ENCODE peak calls at places on chromosome X, in six cellular contexts. One of them, this sample, is unnamed.

GRCh38 chrX:134161162-134161561 is 75.8 kb upstream of the CCDC160 start:
- DNase-seq in trophoblast cell: no peak
- DNase-seq in IMR-90: no peak
- DNase-seq in neuronal stem cell: no peak
- DNase-seq in H9: no peak
- DNase-seq in mesenchymal stem cell: no peak
- DNase-seq in this sample: no peak

GRCh38 chrX:39065051-39065871 is 264.0 kb downstream of the MID1IP1 start:
- DNase-seq in trophoblast cell: no peak
- DNase-seq in IMR-90: no peak
- DNase-seq in neuronal stem cell: peak
- DNase-seq in H9: peak
- DNase-seq in mesenchymal stem cell: no peak
- DNase-seq in this sample: peak

GRCh38 chrX:98071331-98071730 is 1187.6 kb downstream of the RPA4 start:
- DNase-seq in trophoblast cell: no peak
- DNase-seq in IMR-90: no peak
- DNase-seq in neuronal stem cell: no peak
- DNase-seq in H9: no peak
- DNase-seq in mesenchymal stem cell: no peak
- DNase-seq in this sample: no peak

GRCh38 chrX:150229481-150229880 is 133.6 kb upstream of the MAMLD1 start:
- DNase-seq in trophoblast cell: no peak
- DNase-seq in IMR-90: no peak
- DNase-seq in neuronal stem cell: no peak
- DNase-seq in H9: no peak
- DNase-seq in mesenchymal stem cell: no peak
- DNase-seq in this sample: no peak

GRCh38 chrX:102654696-102655095 is 3.4 kb downstream of the GPRASP1 start:
- DNase-seq in trophoblast cell: no peak
- DNase-seq in IMR-90: no peak
- DNase-seq in neuronal stem cell: no peak
- DNase-seq in H9: no peak
- DNase-seq in mesenchymal stem cell: no peak
- DNase-seq in this sample: no peak

GRCh38 chrX:35442421-35442820 is 355.7 kb upstream of the MAGEB16 start:
- DNase-seq in trophoblast cell: no peak
- DNase-seq in IMR-90: no peak
- DNase-seq in neuronal stem cell: no peak
- DNase-seq in H9: no peak
- DNase-seq in mesenchymal stem cell: no peak
- DNase-seq in this sample: no peak

GRCh38 chrX:39367429-39367828 is 566.2 kb downstream of the MID1IP1 start:
- DNase-seq in trophoblast cell: no peak
- DNase-seq in IMR-90: no peak
- DNase-seq in neuronal stem cell: no peak
- DNase-seq in H9: no peak
- DNase-seq in mesenchymal stem cell: no peak
- DNase-seq in this sample: no peak

GRCh38 chrX:10109695-10110094 is 47.1 kb upstream of the CLCN4 start:
- DNase-seq in trophoblast cell: no peak
- DNase-seq in IMR-90: no peak
- DNase-seq in neuronal stem cell: no peak
- DNase-seq in H9: no peak
- DNase-seq in mesenchymal stem cell: no peak
- DNase-seq in this sample: no peak

GRCh38 chrX:18769812-18770573 is 62.5 kb downstream of the PPEF1 start:
- DNase-seq in trophoblast cell: no peak
- DNase-seq in IMR-90: no peak
- DNase-seq in neuronal stem cell: no peak
- DNase-seq in H9: no peak
- DNase-seq in mesenchymal stem cell: peak
- DNase-seq in this sample: no peak
- H3K18ac ChIP-seq in trophoblast cell: no peak
- H3K18ac ChIP-seq in IMR-90: no peak
- H3K18ac ChIP-seq in neuronal stem cell: no peak
- H3K18ac ChIP-seq in H9: no peak
- H3K18ac ChIP-seq in mesenchymal stem cell: no peak
- H3K18ac ChIP-seq in this sample: no peak

GRCh38 chrX:16870095-16870860 is at the start of gene RBBP7:
- DNase-seq in trophoblast cell: peak
- DNase-seq in IMR-90: peak
- DNase-seq in neuronal stem cell: peak
- DNase-seq in H9: peak
- DNase-seq in mesenchymal stem cell: peak
- DNase-seq in this sample: peak
- H3K18ac ChIP-seq in trophoblast cell: peak
- H3K18ac ChIP-seq in IMR-90: peak
- H3K18ac ChIP-seq in neuronal stem cell: peak
- H3K18ac ChIP-seq in H9: peak
- H3K18ac ChIP-seq in mesenchymal stem cell: peak
- H3K18ac ChIP-seq in this sample: peak

GRCh38 chrX:136767104-136767941 is 13.4 kb downstream of the ARHGEF6 start:
- DNase-seq in trophoblast cell: peak
- DNase-seq in IMR-90: peak
- DNase-seq in neuronal stem cell: peak
- DNase-seq in H9: peak
- DNase-seq in mesenchymal stem cell: peak
- DNase-seq in this sample: peak
- H3K18ac ChIP-seq in trophoblast cell: no peak
- H3K18ac ChIP-seq in IMR-90: no peak
- H3K18ac ChIP-seq in neuronal stem cell: peak
- H3K18ac ChIP-seq in H9: no peak
- H3K18ac ChIP-seq in mesenchymal stem cell: peak
- H3K18ac ChIP-seq in this sample: peak

DNA sequence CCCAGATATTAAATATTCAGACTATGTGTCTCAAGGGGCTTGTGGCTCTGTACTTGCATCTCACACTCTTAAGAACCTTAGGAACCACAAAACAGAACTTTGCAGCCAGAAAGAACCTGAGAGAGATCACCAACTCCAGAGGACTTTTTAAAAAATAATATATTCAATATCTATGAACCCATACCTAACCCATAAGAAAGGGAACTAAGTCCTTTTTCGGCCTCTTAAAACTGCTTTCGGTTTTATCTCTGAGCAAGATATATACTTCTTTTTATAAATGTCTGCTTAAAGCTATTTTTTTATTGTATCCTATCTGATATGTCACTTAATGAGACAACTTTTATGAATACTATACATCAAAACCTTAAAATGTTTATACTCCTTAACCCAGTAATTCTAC is 10.9 kb downstream of the SMARCA1 start:
- DNase-seq in trophoblast cell: no peak
- DNase-seq in IMR-90: no peak
- DNase-seq in neuronal stem cell: no peak
- DNase-seq in H9: no peak
- DNase-seq in mesenchymal stem cell: no peak
- DNase-seq in this sample: no peak
- H3K18ac ChIP-seq in trophoblast cell: no peak
- H3K18ac ChIP-seq in IMR-90: no peak
- H3K18ac ChIP-seq in neuronal stem cell: no peak
- H3K18ac ChIP-seq in H9: no peak
- H3K18ac ChIP-seq in mesenchymal stem cell: no peak
- H3K18ac ChIP-seq in this sample: no peak

DNA sequence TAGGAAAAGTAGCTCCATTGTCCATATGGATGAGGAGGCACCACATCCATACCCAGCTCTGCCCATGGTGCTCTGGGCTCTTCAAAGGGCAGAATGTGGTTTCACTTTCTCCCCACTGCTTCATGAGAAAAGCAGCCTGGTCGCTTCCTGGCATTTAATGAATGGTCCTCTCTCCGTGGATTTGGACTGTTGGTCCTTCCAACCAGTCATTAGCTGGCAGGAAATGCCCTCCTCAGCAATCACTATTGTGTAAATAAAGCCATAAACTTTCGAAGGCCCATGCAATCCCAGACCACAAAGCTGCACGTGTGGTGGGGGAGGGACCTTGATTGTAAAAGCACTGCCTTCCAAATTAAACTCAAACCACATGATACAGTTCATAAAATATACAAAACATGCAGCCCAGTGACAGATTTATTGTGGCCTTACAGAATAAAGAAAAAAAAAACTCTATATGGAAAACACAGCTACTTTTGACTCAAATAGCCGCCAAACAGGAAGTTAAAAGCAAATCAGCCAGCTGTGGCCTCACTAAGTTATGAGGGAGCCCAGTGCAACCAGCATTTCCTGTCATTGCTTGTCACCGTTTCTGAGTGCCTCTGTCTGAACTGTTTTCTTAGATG is 8.1 kb downstream of the MBNL3 start:
- DNase-seq in trophoblast cell: peak
- DNase-seq in IMR-90: peak
- DNase-seq in neuronal stem cell: no peak
- DNase-seq in H9: no peak
- DNase-seq in mesenchymal stem cell: peak
- DNase-seq in this sample: peak
- H3K18ac ChIP-seq in trophoblast cell: no peak
- H3K18ac ChIP-seq in IMR-90: no peak
- H3K18ac ChIP-seq in neuronal stem cell: no peak
- H3K18ac ChIP-seq in H9: peak
- H3K18ac ChIP-seq in mesenchymal stem cell: no peak
- H3K18ac ChIP-seq in this sample: no peak

GRCh38 chrX:1111543-1112300 is 100.7 kb downstream of the CRLF2 start:
- DNase-seq in trophoblast cell: no peak
- DNase-seq in IMR-90: no peak
- DNase-seq in neuronal stem cell: peak
- DNase-seq in H9: peak
- DNase-seq in mesenchymal stem cell: no peak
- DNase-seq in this sample: peak
- H3K18ac ChIP-seq in trophoblast cell: no peak
- H3K18ac ChIP-seq in IMR-90: no peak
- H3K18ac ChIP-seq in neuronal stem cell: no peak
- H3K18ac ChIP-seq in H9: no peak
- H3K18ac ChIP-seq in mesenchymal stem cell: no peak
- H3K18ac ChIP-seq in this sample: no peak

GRCh38 chrX:147333821-147334220 is 519.3 kb upstream of the CXorf51A start:
- DNase-seq in trophoblast cell: no peak
- DNase-seq in IMR-90: no peak
- DNase-seq in neuronal stem cell: no peak
- DNase-seq in H9: no peak
- DNase-seq in mesenchymal stem cell: no peak
- DNase-seq in this sample: no peak
- H3K18ac ChIP-seq in trophoblast cell: no peak
- H3K18ac ChIP-seq in IMR-90: no peak
- H3K18ac ChIP-seq in neuronal stem cell: no peak
- H3K18ac ChIP-seq in H9: no peak
- H3K18ac ChIP-seq in mesenchymal stem cell: no peak
- H3K18ac ChIP-seq in this sample: no peak